ENCODE peak calls at places on chromosomes 13 and 19, in four cellular contexts. H, U, L and V are unnamed samples.

GRCh38 chr13:46571189-46571901 is 18.4 kb downstream of the LRCH1 start:
- DNase-seq in H (no peak), U (no peak), L (peak), V (no peak)

GRCh38 chr13:48448963-48449614 is 36.2 kb upstream of the LPAR6 start:
- DNase-seq in H (no peak), U (no peak), L (no peak), V (no peak)

GRCh38 chr19:11160119-11160768 is 4.7 kb upstream of the SPC24 start:
- DNase-seq in H (no peak), U (peak), L (no peak), V (peak)

GRCh38 chr13:47039106-47039505 is 142.3 kb upstream of the HTR2A start:
- DNase-seq in H (no peak), U (no peak), L (no peak), V (no peak)

GRCh38 chr13:62838891-62839290 is 1423.2 kb upstream of the PCDH20 start:
- DNase-seq in H (no peak), U (no peak), L (no peak), V (no peak)

GRCh38 chr13:49585220-49586157 is at the start of gene RCBTB1:
- DNase-seq in H (peak), U (peak), L (peak), V (peak)

GRCh38 chr19:49911381-49912145 is 14.9 kb upstream of the IL4I1 start:
- DNase-seq in H (no peak), U (no peak), L (no peak), V (peak)

GRCh38 chr13:47594833-47595232 is 406.2 kb downstream of the SUCLA2 start:
- DNase-seq in H (no peak), U (peak), L (no peak), V (no peak)

GRCh38 chr19:1360818-1361461 is 22.8 kb upstream of the NDUFS7 start:
- DNase-seq in H (no peak), U (no peak), L (no peak), V (peak)

GRCh38 chr13:47426126-47426849 is 529.4 kb upstream of the HTR2A start:
- DNase-seq in H (no peak), U (no peak), L (no peak), V (no peak)

GRCh38 chr19:15631817-15632216 is 8.9 kb upstream of the CYP4F3 start:
- DNase-seq in H (no peak), U (peak), L (peak), V (no peak)

GRCh38 chr13:31209172-31209818 is 9.5 kb downstream of the B3GLCT start:
- DNase-seq in H (no peak), U (no peak), L (no peak), V (peak)

GRCh38 chr19:5718579-5719273 is 1.2 kb downstream of the LONP1 start:
- DNase-seq in H (no peak), U (peak), L (peak), V (peak)

GRCh38 chr19:48529156-48529555 is 17.5 kb upstream of the LMTK3 start:
- DNase-seq in H (no peak), U (no peak), L (no peak), V (no peak)

GRCh38 chr13:30572859-30573275 is 44.9 kb upstream of the USPL1 start:
- DNase-seq in H (no peak), U (no peak), L (peak), V (peak)

GRCh38 chr13:57633950-57634828 is 2.6 kb downstream of the PCDH17 start:
- DNase-seq in H (peak), U (no peak), L (no peak), V (peak)

GRCh38 chr13:101545521-101545920 is 93.0 kb downstream of the ITGBL1 start:
- DNase-seq in H (no peak), U (no peak), L (no peak), V (no peak)

GRCh38 chr19:45451181-45451849 is 16.5 kb upstream of the FOSB start:
- DNase-seq in H (no peak), U (no peak), L (no peak), V (peak)

GRCh38 chr19:51070334-51070886 is 5.5 kb upstream of the KLK13 start:
- DNase-seq in H (no peak), U (peak), L (no peak), V (no peak)

GRCh38 chr13:23876265-23876664 is 12.9 kb downstream of the MIPEP start:
- DNase-seq in H (no peak), U (no peak), L (no peak), V (no peak)

GRCh38 chr13:43487885-43488284 is 298.9 kb downstream of the ENOX1 start:
- DNase-seq in H (no peak), U (no peak), L (no peak), V (no peak)

GRCh38 chr13:40406405-40407138 is 259.9 kb downstream of the FOXO1 start:
- DNase-seq in H (no peak), U (no peak), L (peak), V (peak)

GRCh38 chr19:35403116-35403760 is 32.4 kb downstream of the GPR42 start:
- DNase-seq in H (no peak), U (peak), L (no peak), V (no peak)

GRCh38 chr19:4284176-4284958 is 5.3 kb downstream of the SHD start:
- DNase-seq in H (peak), U (peak), L (peak), V (no peak)

GRCh38 chr19:18526316-18526715 is 4.4 kb upstream of the ELL start:
- DNase-seq in H (no peak), U (no peak), L (no peak), V (no peak)

GRCh38 chr19:13861392-13861713 is 15.6 kb upstream of the NANOS3 start:
- DNase-seq in H (no peak), U (no peak), L (no peak), V (peak)

GRCh38 chr19:42619271-42619670 is 24.5 kb upstream of the CEACAM8 start:
- DNase-seq in H (no peak), U (no peak), L (no peak), V (no peak)

GRCh38 chr13:104057851-104058250 is 991.6 kb upstream of the SLC10A2 start:
- DNase-seq in H (no peak), U (no peak), L (no peak), V (peak)

GRCh38 chr13:58081301-58081820 is 449.8 kb downstream of the PCDH17 start:
- DNase-seq in H (no peak), U (no peak), L (no peak), V (no peak)

GRCh38 chr13:98252931-98253470 is 75.9 kb upstream of the RNF113B start:
- DNase-seq in H (no peak), U (no peak), L (peak), V (peak)

GRCh38 chr19:44807162-44807561 is 1.7 kb upstream of the BCAM start:
- DNase-seq in H (no peak), U (no peak), L (peak), V (no peak)

GRCh38 chr13:84951128-84951527 is 848.1 kb downstream of the SLITRK6 start:
- DNase-seq in H (no peak), U (no peak), L (no peak), V (no peak)

GRCh38 chr13:48403151-48403631 is 9.7 kb downstream of the LPAR6 start:
- DNase-seq in H (no peak), U (no peak), L (no peak), V (no peak)

GRCh38 chr13:25963681-25964080 is 88.1 kb downstream of the SHISA2 start:
- DNase-seq in H (no peak), U (no peak), L (no peak), V (peak)

GRCh38 chr19:47860602-47861297 is 1.7 kb downstream of the TPRX2 start:
- DNase-seq in H (no peak), U (no peak), L (no peak), V (no peak)

DNA sequence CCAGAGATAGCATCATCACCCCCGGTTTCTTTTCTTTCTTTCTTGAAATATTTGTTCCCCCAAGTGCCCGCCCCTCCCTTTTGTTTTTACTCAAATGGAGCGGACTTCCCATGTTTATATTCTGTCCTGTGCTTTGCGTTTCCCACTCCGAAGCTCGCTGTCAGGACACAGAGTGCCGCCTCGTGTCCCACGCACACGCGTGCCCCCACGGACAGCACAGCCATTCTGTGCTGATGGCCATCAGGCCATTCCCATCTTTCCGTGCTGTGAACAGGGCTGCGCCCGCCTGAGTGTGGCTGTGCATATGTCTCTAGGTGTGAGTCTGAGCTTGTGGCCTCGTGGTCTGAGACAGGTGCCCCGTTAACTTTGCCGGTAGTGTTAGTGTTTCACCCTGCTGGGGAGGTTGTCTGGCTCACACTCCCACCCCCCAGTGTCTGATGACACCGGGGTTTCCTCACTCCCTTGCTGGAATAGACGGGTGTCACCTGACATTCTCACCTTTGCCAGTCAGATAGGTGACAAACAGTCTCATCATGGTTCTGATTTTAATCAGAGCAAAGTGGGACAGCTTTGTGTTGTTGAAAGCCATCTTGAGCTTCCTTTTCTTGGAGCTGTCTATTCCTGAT is 6.9 kb downstream of the PAK4 start:
- DNase-seq in H (no peak), U (no peak), L (no peak), V (peak)
- TF ChIP-seq JUN in H (no peak), U (no peak), L (no peak), V (no peak)

GRCh38 chr19:53853707-53854106 is 14.0 kb upstream of the MYADM start:
- DNase-seq in H (no peak), U (no peak), L (no peak), V (no peak)
- TF ChIP-seq CTCF in H (no peak), U (no peak), L (no peak), V (no peak)

GRCh38 chr13:35856084-35856483 is 275.1 kb downstream of the DCLK1 start:
- DNase-seq in H (no peak), U (no peak), L (no peak), V (no peak)

GRCh38 chr13:35858665-35859064 is 272.5 kb downstream of the DCLK1 start:
- DNase-seq in H (no peak), U (no peak), L (no peak), V (no peak)

GRCh38 chr13:35855531-35856019 is 275.6 kb downstream of the DCLK1 start:
- DNase-seq in H (peak), U (no peak), L (no peak), V (no peak)

GRCh38 chr13:35856721-35857346 is 274.3 kb downstream of the DCLK1 start:
- DNase-seq in H (no peak), U (no peak), L (no peak), V (no peak)

GRCh38 chr13:35857769-35858168 is 273.4 kb downstream of the DCLK1 start:
- DNase-seq in H (peak), U (no peak), L (no peak), V (no peak)
- H2AFZ ChIP-seq in H (no peak), U (no peak), L (no peak), V (no peak)

GRCh38 chr13:95497307-95497943 is 55.1 kb upstream of the CLDN10 start:
- DNase-seq in H (no peak), U (no peak), L (no peak), V (peak)

GRCh38 chr13:95492044-95492801 is 60.3 kb upstream of the CLDN10 start:
- DNase-seq in H (no peak), U (no peak), L (no peak), V (no peak)

GRCh38 chr13:95498886-95499285 is 53.6 kb upstream of the CLDN10 start:
- DNase-seq in H (no peak), U (no peak), L (no peak), V (no peak)

GRCh38 chr13:95496485-95496884 is 56.0 kb upstream of the CLDN10 start:
- DNase-seq in H (no peak), U (no peak), L (no peak), V (no peak)

DNA sequence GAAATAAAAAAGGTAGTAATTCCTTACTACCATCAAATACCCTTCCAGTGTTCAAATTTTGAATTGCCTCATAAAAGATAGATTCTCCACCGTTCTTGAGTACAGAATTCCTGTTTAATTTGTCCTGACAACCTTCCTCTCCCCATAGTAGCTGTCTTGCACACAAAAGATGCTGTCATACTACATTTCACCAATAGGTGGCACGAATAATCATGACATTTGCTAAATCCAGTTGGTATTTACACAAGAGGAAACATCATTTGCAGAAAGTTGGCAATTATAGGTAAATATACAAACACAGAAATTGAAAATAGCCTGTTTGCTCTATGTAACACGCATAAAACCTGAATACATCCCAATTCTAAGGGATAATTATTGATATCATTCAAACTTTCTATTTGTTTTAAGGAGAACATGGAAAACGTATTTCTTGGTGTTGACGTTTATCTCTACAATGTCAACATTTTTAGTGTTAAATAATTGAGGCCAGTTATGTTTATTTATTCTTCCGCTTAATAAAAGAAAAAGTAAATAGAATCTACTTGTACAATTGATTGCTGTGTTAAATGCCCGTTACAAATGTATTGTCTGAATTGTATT is 58.3 kb upstream of the CLDN10 start:
- DNase-seq in H (no peak), U (peak), L (peak), V (peak)
- TF ChIP-seq JUN in H (no peak), U (no peak), L (no peak), V (no peak)

DNA sequence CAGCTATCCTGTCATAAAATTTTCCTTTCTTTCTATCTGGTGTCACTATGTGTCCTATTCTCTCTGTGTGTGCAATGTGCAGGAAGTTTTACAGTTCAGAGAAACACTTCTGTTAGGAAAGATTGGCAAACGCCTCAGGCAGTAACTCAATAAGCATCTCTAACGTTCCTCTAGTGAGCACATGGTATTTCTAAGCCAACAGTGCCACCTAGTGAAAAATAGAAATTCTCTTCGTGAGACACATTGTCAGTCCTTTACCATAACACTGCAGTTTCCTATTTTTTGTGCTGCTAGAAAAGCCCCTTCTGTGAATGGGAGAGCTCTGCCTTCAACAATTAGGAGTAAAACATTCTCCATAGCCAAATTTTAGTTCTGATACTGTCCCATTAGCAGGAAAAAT is 50.7 kb downstream of the ZNF723 start:
- DNase-seq in H (no peak), U (peak), L (peak), V (peak)
- TF ChIP-seq CTCF in H (peak), U (peak), L (peak), V (no peak)

DNA sequence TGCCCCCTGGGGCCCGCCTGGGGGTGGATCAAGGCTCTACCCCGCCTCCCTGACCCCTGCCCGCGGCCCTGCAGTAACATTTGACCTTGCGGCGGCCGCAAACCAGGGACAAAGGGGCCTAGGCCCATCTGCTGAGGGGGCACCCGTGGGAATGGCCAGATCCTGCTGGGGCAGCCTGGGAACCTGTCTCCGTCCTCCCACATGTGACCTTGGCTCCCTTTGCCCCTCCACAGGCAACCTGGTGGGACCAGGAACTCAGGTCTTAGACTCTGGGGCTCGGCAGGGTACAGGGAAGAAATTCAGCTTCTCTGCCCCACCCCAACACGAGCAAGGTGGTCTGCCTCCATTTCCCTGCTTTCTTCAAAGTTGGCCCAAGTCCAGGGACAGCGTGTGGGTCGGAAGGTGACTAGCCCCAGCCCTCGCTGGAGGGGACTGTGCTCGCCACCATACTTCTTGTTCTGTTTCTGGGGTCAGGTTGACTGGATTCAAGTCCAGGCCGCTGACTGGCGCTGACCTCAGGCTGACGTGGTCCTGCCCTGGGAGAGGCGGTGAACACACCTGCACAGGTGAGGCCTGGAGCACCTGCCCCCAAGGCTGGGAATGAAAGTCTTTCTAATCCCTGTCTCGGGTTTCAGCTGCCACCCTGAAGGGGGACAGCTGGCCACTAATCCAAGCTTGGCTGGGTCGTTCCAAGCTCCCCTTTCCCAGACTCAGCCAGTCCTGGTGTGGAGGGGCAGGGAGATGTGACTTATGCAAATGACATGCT is 2.5 kb upstream of the NR2F6 start:
- DNase-seq in H (peak), U (no peak), L (peak), V (no peak)
- H2AFZ ChIP-seq in H (no peak), U (peak), L (no peak), V (no peak)